ENCODE peak calls at places on chromosome 2, in ten cellular contexts. W is mucosa of gallbladder; Z is stimulated activated CD8-positive, alpha-beta memory T cell treated with anti-CD3 and anti-CD28 coated beads, Interleukin-12 subunit alpha, Interleukin-12 subunit beta, amount 100 ng/mL, for 1 hour; B is naive thymus-derived CD8-positive, alpha-beta T cell; P is T-cell; T is EL; G is esophagus squamous epithelium; V is coronary artery; A is HFFc6; D is NCI-H446. J is an unnamed sample.

GRCh38 chr2:240224676-240225075 is 84.2 kb upstream of the OTOS start:
- DNase-seq in W (no peak), Z (no peak), B (no peak), P (no peak), T (peak), G (no peak), V (no peak), A (peak), D (no peak), J (no peak)

GRCh38 chr2:84862006-84862405 is 18.9 kb downstream of the TRABD2A start:
- DNase-seq in W (no peak), Z (no peak), B (no peak), P (no peak), T (no peak), G (no peak), V (no peak), A (no peak), D (no peak), J (no peak)

GRCh38 chr2:7083580-7084509 is 166.6 kb downstream of the RNF144A start:
- DNase-seq in W (no peak), Z (no peak), B (peak), P (no peak), T (peak), G (no peak), V (no peak), A (peak), D (no peak), J (no peak)

GRCh38 chr2:100470898-100471514 is 724 bp downstream of the NMS start:
- DNase-seq in W (peak), Z (no peak), B (no peak), P (no peak), T (peak), G (no peak), V (no peak), A (no peak), D (no peak), J (no peak)

GRCh38 chr2:73839653-73840411 is 11.1 kb downstream of the STAMBP start:
- DNase-seq in W (no peak), Z (no peak), B (no peak), P (no peak), T (peak), G (no peak), V (no peak), A (no peak), D (no peak), J (no peak)

GRCh38 chr2:6410265-6410664 is 455.4 kb downstream of the CMPK2 start:
- DNase-seq in W (no peak), Z (no peak), B (no peak), P (no peak), T (no peak), G (no peak), V (no peak), A (no peak), D (no peak), J (no peak)

GRCh38 chr2:239299218-239299939 is 101.4 kb downstream of the HDAC4 start:
- DNase-seq in W (no peak), Z (no peak), B (no peak), P (no peak), T (no peak), G (no peak), V (peak), A (no peak), D (no peak), J (no peak)

GRCh38 chr2:164515746-164516145 is 105.5 kb downstream of the GRB14 start:
- DNase-seq in W (no peak), Z (no peak), B (no peak), P (no peak), T (no peak), G (no peak), V (no peak), A (no peak), D (no peak), J (no peak)

GRCh38 chr2:222362336-222362735 is 62.0 kb upstream of the SGPP2 start:
- DNase-seq in W (no peak), Z (no peak), B (no peak), P (no peak), T (no peak), G (no peak), V (no peak), A (no peak), D (no peak), J (no peak)

GRCh38 chr2:109680523-109681297 is 66.5 kb downstream of the SOWAHC start:
- DNase-seq in W (no peak), Z (no peak), B (no peak), P (no peak), T (no peak), G (no peak), V (no peak), A (no peak), D (no peak), J (no peak)

GRCh38 chr2:14418110-14418509 is 214.4 kb upstream of the LRATD1 start:
- DNase-seq in W (no peak), Z (no peak), B (no peak), P (no peak), T (peak), G (no peak), V (no peak), A (peak), D (no peak), J (no peak)

GRCh38 chr2:239791727-239792648 is 233.2 kb downstream of the NDUFA10 start:
- DNase-seq in W (no peak), Z (no peak), B (no peak), P (no peak), T (no peak), G (no peak), V (peak), A (no peak), D (no peak), J (no peak)

GRCh38 chr2:7707723-7708122 is 790.5 kb downstream of the RNF144A start:
- DNase-seq in W (no peak), Z (no peak), B (no peak), P (no peak), T (peak), G (no peak), V (no peak), A (peak), D (no peak), J (no peak)

GRCh38 chr2:170716851-170717598 is 1.9 kb downstream of the SP5 start:
- DNase-seq in W (peak), Z (no peak), B (no peak), P (no peak), T (peak), G (no peak), V (no peak), A (no peak), D (no peak), J (peak)

GRCh38 chr2:23757686-23758433 is 169.1 kb downstream of the ATAD2B start:
- DNase-seq in W (peak), Z (no peak), B (no peak), P (no peak), T (peak), G (no peak), V (no peak), A (peak), D (no peak), J (no peak)

GRCh38 chr2:18829976-18830375 is 240.6 kb upstream of the NT5C1B start:
- DNase-seq in W (no peak), Z (no peak), B (no peak), P (no peak), T (peak), G (no peak), V (no peak), A (no peak), D (no peak), J (no peak)

GRCh38 chr2:96537066-96537733 is 648 bp downstream of the ARID5A start:
- DNase-seq in W (peak), Z (peak), B (peak), P (peak), T (peak), G (peak), V (no peak), A (peak), D (no peak), J (peak)

GRCh38 chr2:191165190-191165643 is 14.4 kb upstream of the STAT4 start:
- DNase-seq in W (no peak), Z (no peak), B (peak), P (peak), T (peak), G (no peak), V (no peak), A (peak), D (peak), J (peak)

GRCh38 chr2:242085941-242086621 is 216.6 kb downstream of the RTP5 start:
- DNase-seq in W (no peak), Z (no peak), B (peak), P (no peak), T (peak), G (no peak), V (no peak), A (no peak), D (no peak), J (peak)

GRCh38 chr2:43059183-43059897 is 167.1 kb downstream of the ZFP36L2 start:
- DNase-seq in W (peak), Z (peak), B (peak), P (peak), T (peak), G (no peak), V (no peak), A (peak), D (peak), J (no peak)

GRCh38 chr2:229118947-229119346 is 152.1 kb downstream of the PID1 start:
- DNase-seq in W (no peak), Z (no peak), B (no peak), P (no peak), T (no peak), G (no peak), V (no peak), A (no peak), D (no peak), J (no peak)

GRCh38 chr2:9760069-9760910 is 83.0 kb upstream of the TAF1B start:
- DNase-seq in W (no peak), Z (no peak), B (no peak), P (no peak), T (no peak), G (no peak), V (no peak), A (no peak), D (no peak), J (no peak)

GRCh38 chr2:75547345-75548035 is 13.2 kb downstream of the EVA1A start:
- DNase-seq in W (no peak), Z (no peak), B (no peak), P (no peak), T (peak), G (no peak), V (no peak), A (peak), D (no peak), J (no peak)

GRCh38 chr2:68837164-68837860 is 33.9 kb downstream of the BMP10 start:
- DNase-seq in W (peak), Z (peak), B (peak), P (peak), T (no peak), G (no peak), V (no peak), A (no peak), D (no peak), J (peak)

GRCh38 chr2:102677219-102678215 is 58.2 kb downstream of the SLC9A2 start:
- DNase-seq in W (no peak), Z (no peak), B (no peak), P (no peak), T (no peak), G (no peak), V (no peak), A (no peak), D (no peak), J (no peak)

GRCh38 chr2:207768891-207769596 is 662 bp downstream of the FZD5 start:
- DNase-seq in W (peak), Z (no peak), B (peak), P (no peak), T (no peak), G (no peak), V (peak), A (no peak), D (no peak), J (no peak)

GRCh38 chr2:15939556-15939853 is 845 bp upstream of the MYCN start:
- DNase-seq in W (no peak), Z (no peak), B (no peak), P (peak), T (no peak), G (no peak), V (no peak), A (no peak), D (no peak), J (peak)

GRCh38 chr2:136920652-136921333 is 155.4 kb downstream of the THSD7B start:
- DNase-seq in W (no peak), Z (no peak), B (no peak), P (no peak), T (no peak), G (no peak), V (no peak), A (no peak), D (peak), J (no peak)